ENCODE peak calls at places on chromosomes 3 and 15, in five cellular contexts. One of them, this sample, is unnamed.

GRCh38 chr3:131072099-131072559 is 45.5 kb downstream of the NEK11 start:
- DNase-seq in endothelial cell of umbilical vein: peak
- DNase-seq in K562: peak
- DNase-seq in HCT116: no peak
- DNase-seq in trophoblast cell: peak
- DNase-seq in this sample: no peak

GRCh38 chr3:169146866-169147245 is 516.7 kb downstream of the MECOM start:
- DNase-seq in endothelial cell of umbilical vein: no peak
- DNase-seq in K562: no peak
- DNase-seq in HCT116: no peak
- DNase-seq in trophoblast cell: peak
- DNase-seq in this sample: no peak

GRCh38 chr3:110237091-110237615 is 834.5 kb upstream of the NECTIN3 start:
- DNase-seq in endothelial cell of umbilical vein: no peak
- DNase-seq in K562: no peak
- DNase-seq in HCT116: no peak
- DNase-seq in trophoblast cell: peak
- DNase-seq in this sample: no peak

GRCh38 chr3:197302696-197303341 is 4.4 kb upstream of the DLG1 start:
- DNase-seq in endothelial cell of umbilical vein: no peak
- DNase-seq in K562: no peak
- DNase-seq in HCT116: no peak
- DNase-seq in trophoblast cell: peak
- DNase-seq in this sample: no peak

GRCh38 chr3:187880438-187880837 is 135.2 kb upstream of the BCL6 start:
- DNase-seq in endothelial cell of umbilical vein: no peak
- DNase-seq in K562: no peak
- DNase-seq in HCT116: no peak
- DNase-seq in trophoblast cell: no peak
- DNase-seq in this sample: no peak

GRCh38 chr15:70556804-70557203 is 206.6 kb downstream of the UACA start:
- DNase-seq in endothelial cell of umbilical vein: no peak
- DNase-seq in K562: no peak
- DNase-seq in HCT116: no peak
- DNase-seq in trophoblast cell: no peak
- DNase-seq in this sample: no peak

GRCh38 chr3:183766745-183767606 is 58.4 kb downstream of the MAP6D1 start:
- DNase-seq in endothelial cell of umbilical vein: peak
- DNase-seq in K562: peak
- DNase-seq in HCT116: peak
- DNase-seq in trophoblast cell: peak
- DNase-seq in this sample: no peak

GRCh38 chr15:74873756-74874424 is 725 bp upstream of the SCAMP2 start:
- DNase-seq in endothelial cell of umbilical vein: peak
- DNase-seq in K562: peak
- DNase-seq in HCT116: no peak
- DNase-seq in trophoblast cell: peak
- DNase-seq in this sample: no peak

GRCh38 chr3:72604287-72604686 is 244.0 kb downstream of the SHQ1 start:
- DNase-seq in endothelial cell of umbilical vein: no peak
- DNase-seq in K562: no peak
- DNase-seq in HCT116: no peak
- DNase-seq in trophoblast cell: no peak
- DNase-seq in this sample: no peak

GRCh38 chr3:133293397-133294107 is 106.3 kb upstream of the BFSP2 start:
- DNase-seq in endothelial cell of umbilical vein: peak
- DNase-seq in K562: no peak
- DNase-seq in HCT116: no peak
- DNase-seq in trophoblast cell: no peak
- DNase-seq in this sample: no peak

GRCh38 chr3:133292251-133292650 is 107.6 kb upstream of the BFSP2 start:
- DNase-seq in endothelial cell of umbilical vein: peak
- DNase-seq in K562: no peak
- DNase-seq in HCT116: no peak
- DNase-seq in trophoblast cell: no peak
- DNase-seq in this sample: no peak

GRCh38 chr3:133295199-133295901 is 104.5 kb upstream of the BFSP2 start:
- DNase-seq in endothelial cell of umbilical vein: peak
- DNase-seq in K562: no peak
- DNase-seq in HCT116: no peak
- DNase-seq in trophoblast cell: no peak
- DNase-seq in this sample: peak

GRCh38 chr3:133296315-133296917 is 103.4 kb upstream of the BFSP2 start:
- DNase-seq in endothelial cell of umbilical vein: no peak
- DNase-seq in K562: no peak
- DNase-seq in HCT116: no peak
- DNase-seq in trophoblast cell: no peak
- DNase-seq in this sample: no peak

GRCh38 chr3:133294253-133294652 is 105.6 kb upstream of the BFSP2 start:
- DNase-seq in endothelial cell of umbilical vein: peak
- DNase-seq in K562: no peak
- DNase-seq in HCT116: no peak
- DNase-seq in trophoblast cell: no peak
- DNase-seq in this sample: no peak
- H3K4me2 ChIP-seq in endothelial cell of umbilical vein: peak
- H3K4me2 ChIP-seq in K562: no peak
- H3K4me2 ChIP-seq in HCT116: no peak
- H3K4me2 ChIP-seq in trophoblast cell: no peak
- H3K4me2 ChIP-seq in this sample: no peak

GRCh38 chr3:4583441-4583840 is 90.3 kb downstream of the ITPR1 start:
- DNase-seq in endothelial cell of umbilical vein: no peak
- DNase-seq in K562: no peak
- DNase-seq in HCT116: no peak
- DNase-seq in trophoblast cell: no peak
- DNase-seq in this sample: no peak

GRCh38 chr3:4586381-4586780 is 93.2 kb downstream of the ITPR1 start:
- DNase-seq in endothelial cell of umbilical vein: no peak
- DNase-seq in K562: no peak
- DNase-seq in HCT116: no peak
- DNase-seq in trophoblast cell: no peak
- DNase-seq in this sample: no peak

GRCh38 chr3:4582634-4583033 is 89.5 kb downstream of the ITPR1 start:
- DNase-seq in endothelial cell of umbilical vein: no peak
- DNase-seq in K562: no peak
- DNase-seq in HCT116: no peak
- DNase-seq in trophoblast cell: peak
- DNase-seq in this sample: no peak

GRCh38 chr3:4587061-4587837 is 94.1 kb downstream of the ITPR1 start:
- DNase-seq in endothelial cell of umbilical vein: no peak
- DNase-seq in K562: no peak
- DNase-seq in HCT116: no peak
- DNase-seq in trophoblast cell: no peak
- DNase-seq in this sample: no peak

DNA sequence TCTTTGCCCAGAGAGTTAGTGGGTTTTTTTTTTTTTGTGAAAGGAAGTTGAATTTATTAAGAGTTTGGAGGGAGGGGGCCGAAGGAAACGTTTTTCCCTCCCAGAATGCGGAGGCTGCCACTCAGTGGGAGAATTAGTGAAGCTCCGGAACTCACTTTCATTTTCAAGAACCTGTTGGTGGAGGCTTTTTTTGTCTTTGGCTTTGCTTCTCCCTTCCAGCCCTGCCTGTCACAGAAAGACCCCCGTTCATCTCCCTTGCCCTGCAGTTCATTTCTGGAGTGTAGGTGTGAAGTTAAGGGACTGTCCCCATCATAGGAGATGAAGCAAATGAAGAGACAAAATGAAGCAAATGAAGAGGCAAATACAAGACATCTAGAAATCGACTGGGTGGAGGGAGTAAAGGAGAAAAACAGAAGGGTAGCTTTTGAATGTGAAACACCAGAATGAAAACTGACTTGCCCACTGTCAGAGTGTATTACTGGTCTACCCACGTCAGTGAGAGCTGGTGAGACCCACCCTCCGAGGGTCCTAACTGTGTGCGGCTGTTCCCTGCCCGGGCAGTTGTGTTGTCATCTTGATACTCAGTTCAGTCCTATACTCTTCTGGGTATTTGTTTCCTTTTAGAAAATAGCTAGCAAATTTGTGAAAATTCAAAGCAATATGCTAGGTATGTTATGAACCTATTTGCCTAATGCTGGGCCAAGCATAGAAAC is 91.5 kb downstream of the ITPR1 start:
- DNase-seq in endothelial cell of umbilical vein: peak
- DNase-seq in K562: no peak
- DNase-seq in HCT116: no peak
- DNase-seq in trophoblast cell: no peak
- DNase-seq in this sample: no peak
- H3K4me3 ChIP-seq in endothelial cell of umbilical vein: no peak
- H3K4me3 ChIP-seq in K562: no peak
- H3K4me3 ChIP-seq in HCT116: no peak
- H3K4me3 ChIP-seq in trophoblast cell: no peak
- H3K4me3 ChIP-seq in this sample: no peak

GRCh38 chr15:63480441-63480821 is 24.0 kb upstream of the USP3 start:
- DNase-seq in endothelial cell of umbilical vein: no peak
- DNase-seq in K562: no peak
- DNase-seq in HCT116: no peak
- DNase-seq in trophoblast cell: no peak
- DNase-seq in this sample: no peak
- H3K9ac ChIP-seq in endothelial cell of umbilical vein: no peak
- H3K9ac ChIP-seq in K562: no peak
- H3K9ac ChIP-seq in HCT116: no peak
- H3K9ac ChIP-seq in trophoblast cell: no peak
- H3K9ac ChIP-seq in this sample: no peak

GRCh38 chr3:53707222-53707621 is 139.0 kb downstream of the CHDH start:
- DNase-seq in endothelial cell of umbilical vein: no peak
- DNase-seq in K562: no peak
- DNase-seq in HCT116: no peak
- DNase-seq in trophoblast cell: peak
- DNase-seq in this sample: no peak
- H3K4me2 ChIP-seq in endothelial cell of umbilical vein: no peak
- H3K4me2 ChIP-seq in K562: no peak
- H3K4me2 ChIP-seq in HCT116: no peak
- H3K4me2 ChIP-seq in trophoblast cell: no peak
- H3K4me2 ChIP-seq in this sample: no peak

GRCh38 chr15:90000175-90000923 is 775 bp upstream of the ZNF710 start:
- DNase-seq in endothelial cell of umbilical vein: peak
- DNase-seq in K562: peak
- DNase-seq in HCT116: no peak
- DNase-seq in trophoblast cell: no peak
- DNase-seq in this sample: no peak

GRCh38 chr15:89998923-89999675 is 2.0 kb upstream of the ZNF710 start:
- DNase-seq in endothelial cell of umbilical vein: no peak
- DNase-seq in K562: no peak
- DNase-seq in HCT116: no peak
- DNase-seq in trophoblast cell: no peak
- DNase-seq in this sample: no peak

GRCh38 chr15:89998141-89998661 is 2.9 kb upstream of the ZNF710 start:
- DNase-seq in endothelial cell of umbilical vein: peak
- DNase-seq in K562: peak
- DNase-seq in HCT116: peak
- DNase-seq in trophoblast cell: peak
- DNase-seq in this sample: no peak

GRCh38 chr15:90001062-90001682 is at the start of gene ZNF710:
- DNase-seq in endothelial cell of umbilical vein: peak
- DNase-seq in K562: peak
- DNase-seq in HCT116: no peak
- DNase-seq in trophoblast cell: peak
- DNase-seq in this sample: no peak

DNA sequence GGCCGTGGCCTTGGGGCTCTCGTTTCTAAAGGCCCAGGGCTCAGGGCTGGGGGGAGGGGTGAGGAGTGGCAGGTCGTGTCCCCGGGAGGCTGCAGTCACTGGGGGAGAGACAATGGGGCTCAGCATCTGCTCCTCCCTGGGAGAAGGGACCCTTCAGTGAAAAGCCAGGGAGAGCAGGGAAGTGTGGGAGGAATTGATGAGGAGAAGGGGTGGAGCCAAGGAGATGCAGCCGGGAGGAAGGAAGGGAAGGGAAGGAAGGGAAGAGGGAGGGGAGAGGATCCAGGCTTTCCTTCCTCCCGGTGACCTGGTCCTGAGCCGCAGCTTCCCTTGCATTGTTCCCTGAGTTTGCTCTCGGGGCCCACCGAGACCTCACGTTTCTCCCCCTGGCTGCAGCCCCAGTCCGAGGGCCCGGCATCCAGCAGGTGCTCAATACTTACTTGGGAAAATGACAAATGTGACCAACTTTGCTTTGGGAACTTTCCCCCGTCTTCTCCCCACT is 1.4 kb upstream of the ZNF710 start:
- DNase-seq in endothelial cell of umbilical vein: no peak
- DNase-seq in K562: no peak
- DNase-seq in HCT116: no peak
- DNase-seq in trophoblast cell: no peak
- DNase-seq in this sample: no peak
- H3K4me3 ChIP-seq in endothelial cell of umbilical vein: no peak
- H3K4me3 ChIP-seq in K562: no peak
- H3K4me3 ChIP-seq in HCT116: peak
- H3K4me3 ChIP-seq in trophoblast cell: no peak
- H3K4me3 ChIP-seq in this sample: peak